ENCODE peak calls at places on chromosomes 6 and 20, in four cellular contexts. One of them, this sample, is unnamed.
A peak's percentile ranks its signal among the peaks of the same experiment; 100 is the strongest.

GRCh38 chr6:21691685-21692346 is 98.3 kb downstream of the SOX4 start:
- DNase-seq in WTC11: no peak
- DNase-seq in K562: no peak
- DNase-seq in GM12878: no peak
- DNase-seq in this sample: no peak

GRCh38 chr20:25699914-25700313 is 3.3 kb upstream of the ZNF337 start:
- DNase-seq in WTC11: no peak
- DNase-seq in K562: no peak
- DNase-seq in GM12878: no peak
- DNase-seq in this sample: no peak

GRCh38 chr20:43941476-43942212 is 27.0 kb downstream of the TOX2 start:
- DNase-seq in WTC11: no peak
- DNase-seq in K562: no peak
- DNase-seq in GM12878: no peak
- DNase-seq in this sample: no peak

GRCh38 chr6:151095538-151096254 is 144.1 kb upstream of the AKAP12 start:
- DNase-seq in WTC11: no peak
- DNase-seq in K562: no peak
- DNase-seq in GM12878: no peak
- DNase-seq in this sample: peak; percentile 91

GRCh38 chr6:52262620-52263344 is 18.5 kb upstream of the IL17F start:
- DNase-seq in WTC11: no peak
- DNase-seq in K562: no peak
- DNase-seq in GM12878: no peak
- DNase-seq in this sample: no peak

GRCh38 chr6:97040355-97040860 is 115.9 kb downstream of the KLHL32 start:
- DNase-seq in WTC11: no peak
- DNase-seq in K562: no peak
- DNase-seq in GM12878: no peak
- DNase-seq in this sample: no peak

GRCh38 chr6:124963416-124964083 is 1.3 kb downstream of the RNF217 start:
- DNase-seq in WTC11: no peak
- DNase-seq in K562: peak; percentile 55
- DNase-seq in GM12878: no peak
- DNase-seq in this sample: no peak

GRCh38 chr6:41426888-41427641 is 91.7 kb downstream of the NCR2 start:
- DNase-seq in WTC11: no peak
- DNase-seq in K562: no peak
- DNase-seq in GM12878: no peak
- DNase-seq in this sample: no peak

GRCh38 chr6:446418-447366 is 55.1 kb downstream of the IRF4 start:
- DNase-seq in WTC11: no peak
- DNase-seq in K562: no peak
- DNase-seq in GM12878: no peak
- DNase-seq in this sample: no peak

GRCh38 chr20:53707341-53708102 is 113.9 kb upstream of the ZNF217 start:
- DNase-seq in WTC11: no peak
- DNase-seq in K562: no peak
- DNase-seq in GM12878: peak; percentile 72
- DNase-seq in this sample: no peak

GRCh38 chr20:13089950-13090469 is 81.2 kb downstream of the SPTLC3 start:
- DNase-seq in WTC11: no peak
- DNase-seq in K562: no peak
- DNase-seq in GM12878: no peak
- DNase-seq in this sample: peak; percentile 99

GRCh38 chr20:44956410-44956809 is 3.8 kb downstream of the TOMM34 start:
- DNase-seq in WTC11: no peak
- DNase-seq in K562: no peak
- DNase-seq in GM12878: no peak
- DNase-seq in this sample: no peak

GRCh38 chr6:46652232-46652602 is 401 bp downstream of the CYP39A1 start:
- DNase-seq in WTC11: no peak
- DNase-seq in K562: no peak
- DNase-seq in GM12878: no peak
- DNase-seq in this sample: no peak

GRCh38 chr6:141482773-141483172 is 650.0 kb upstream of the GJE1 start:
- DNase-seq in WTC11: no peak
- DNase-seq in K562: no peak
- DNase-seq in GM12878: no peak
- DNase-seq in this sample: no peak

GRCh38 chr6:132952998-132953397 is 138.6 kb downstream of the RPS12 start:
- DNase-seq in WTC11: no peak
- DNase-seq in K562: no peak
- DNase-seq in GM12878: no peak
- DNase-seq in this sample: no peak

GRCh38 chr6:137303436-137303835 is 84.3 kb upstream of the IFNGR1 start:
- DNase-seq in WTC11: no peak
- DNase-seq in K562: no peak
- DNase-seq in GM12878: no peak
- DNase-seq in this sample: no peak

GRCh38 chr6:127481628-127482027 is 22.4 kb upstream of the KIAA0408 start:
- DNase-seq in WTC11: no peak
- DNase-seq in K562: no peak
- DNase-seq in GM12878: no peak
- DNase-seq in this sample: no peak

GRCh38 chr6:31945507-31946369 is at the start of gene CFB:
- DNase-seq in WTC11: peak; percentile 44
- DNase-seq in K562: no peak
- DNase-seq in GM12878: no peak
- DNase-seq in this sample: peak; percentile 100

GRCh38 chr20:46253391-46253790 is 54.9 kb downstream of the CDH22 start:
- DNase-seq in WTC11: peak; percentile 53
- DNase-seq in K562: no peak
- DNase-seq in GM12878: no peak
- DNase-seq in this sample: peak; percentile 29

GRCh38 chr20:23528867-23529431 is 38.0 kb downstream of the CST8 start:
- DNase-seq in WTC11: no peak
- DNase-seq in K562: no peak
- DNase-seq in GM12878: no peak
- DNase-seq in this sample: no peak

GRCh38 chr6:7496266-7496875 is 45.1 kb upstream of the DSP start:
- DNase-seq in WTC11: no peak
- DNase-seq in K562: no peak
- DNase-seq in GM12878: no peak
- DNase-seq in this sample: no peak

GRCh38 chr6:16769986-16770376 is 8.7 kb upstream of the ATXN1 start:
- DNase-seq in WTC11: no peak
- DNase-seq in K562: no peak
- DNase-seq in GM12878: no peak
- DNase-seq in this sample: no peak

GRCh38 chr20:1868856-1869255 is 26.4 kb upstream of the SIRPA start:
- DNase-seq in WTC11: no peak
- DNase-seq in K562: no peak
- DNase-seq in GM12878: no peak
- DNase-seq in this sample: no peak

GRCh38 chr6:54717849-54718455 is 128.6 kb upstream of the FAM83B start:
- DNase-seq in WTC11: peak; percentile 79
- DNase-seq in K562: peak; percentile 64
- DNase-seq in GM12878: peak; percentile 20
- DNase-seq in this sample: peak; percentile 77

GRCh38 chr6:119482850-119483285 is 133.3 kb upstream of the MAN1A1 start:
- DNase-seq in WTC11: no peak
- DNase-seq in K562: peak; percentile 86
- DNase-seq in GM12878: no peak
- DNase-seq in this sample: no peak

GRCh38 chr6:75201901-75202672 is 3.8 kb downstream of the COL12A1 start:
- DNase-seq in WTC11: peak; percentile 68
- DNase-seq in K562: no peak
- DNase-seq in GM12878: no peak
- DNase-seq in this sample: no peak

GRCh38 chr20:44018684-44019637 is 104.3 kb downstream of the TOX2 start:
- DNase-seq in WTC11: no peak
- DNase-seq in K562: no peak
- DNase-seq in GM12878: no peak
- DNase-seq in this sample: no peak

GRCh38 chr6:95286874-95287273 is 290.5 kb upstream of the MANEA start:
- DNase-seq in WTC11: no peak
- DNase-seq in K562: no peak
- DNase-seq in GM12878: no peak
- DNase-seq in this sample: no peak

GRCh38 chr6:42320762-42321161 is 103.1 kb upstream of the MRPS10 start:
- DNase-seq in WTC11: no peak
- DNase-seq in K562: no peak
- DNase-seq in GM12878: no peak
- DNase-seq in this sample: no peak

GRCh38 chr6:37190159-37190535 is 20.2 kb downstream of the PIM1 start:
- DNase-seq in WTC11: no peak
- DNase-seq in K562: peak; percentile 55
- DNase-seq in GM12878: no peak
- DNase-seq in this sample: no peak

GRCh38 chr6:131532476-131533108 is 40.4 kb upstream of the ARG1 start:
- DNase-seq in WTC11: no peak
- DNase-seq in K562: no peak
- DNase-seq in GM12878: peak; percentile 23
- DNase-seq in this sample: no peak
- TF ChIP-seq CREM in WTC11: no peak
- TF ChIP-seq CREM in K562: no peak
- TF ChIP-seq CREM in GM12878: no peak
- TF ChIP-seq CREM in this sample: no peak

DNA sequence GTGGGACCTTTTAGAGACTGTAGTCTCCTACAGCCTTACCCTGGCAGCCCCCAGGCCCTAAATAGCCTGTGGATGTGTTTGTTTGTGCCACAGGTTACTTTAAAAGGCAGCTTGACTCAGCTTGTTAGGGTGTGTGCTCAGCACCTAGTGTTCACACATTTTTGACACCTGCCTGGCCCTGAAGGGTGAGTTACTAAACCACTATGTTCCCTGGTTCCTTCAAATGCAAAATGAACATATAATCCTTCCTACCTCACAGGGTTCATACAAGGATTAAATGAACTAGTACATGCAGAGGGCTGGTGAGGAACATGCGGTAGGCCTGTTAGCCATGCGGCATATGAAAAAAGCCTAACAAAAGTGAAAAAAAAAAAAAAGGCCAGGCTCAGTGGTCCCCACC is 14.9 kb upstream of the TFAP2C start:
- DNase-seq in WTC11: no peak
- DNase-seq in K562: no peak
- DNase-seq in GM12878: no peak
- DNase-seq in this sample: no peak
- TF ChIP-seq CREM in WTC11: no peak
- TF ChIP-seq CREM in K562: no peak
- TF ChIP-seq CREM in GM12878: no peak
- TF ChIP-seq CREM in this sample: no peak

GRCh38 chr6:112665114-112665513 is 318.0 kb downstream of the RFPL4B start:
- DNase-seq in WTC11: no peak
- DNase-seq in K562: no peak
- DNase-seq in GM12878: no peak
- DNase-seq in this sample: no peak
- TF ChIP-seq CREM in WTC11: no peak
- TF ChIP-seq CREM in K562: no peak
- TF ChIP-seq CREM in GM12878: no peak
- TF ChIP-seq CREM in this sample: no peak

GRCh38 chr6:27138398-27138797 is 109.1 kb upstream of the PRSS16 start:
- DNase-seq in WTC11: no peak
- DNase-seq in K562: peak; percentile 69
- DNase-seq in GM12878: no peak
- DNase-seq in this sample: no peak

GRCh38 chr6:27136978-27137814 is 110.3 kb upstream of the PRSS16 start:
- DNase-seq in WTC11: no peak
- DNase-seq in K562: no peak
- DNase-seq in GM12878: no peak
- DNase-seq in this sample: peak; percentile 61

GRCh38 chr6:27141013-27141412 is 106.5 kb upstream of the PRSS16 start:
- DNase-seq in WTC11: no peak
- DNase-seq in K562: no peak
- DNase-seq in GM12878: no peak
- DNase-seq in this sample: no peak

GRCh38 chr6:27139753-27140522 is 107.6 kb upstream of the PRSS16 start:
- DNase-seq in WTC11: no peak
- DNase-seq in K562: peak; percentile 76
- DNase-seq in GM12878: no peak
- DNase-seq in this sample: no peak

GRCh38 chr6:27138837-27139752 is 108.4 kb upstream of the PRSS16 start:
- DNase-seq in WTC11: peak; percentile 77
- DNase-seq in K562: peak; percentile 95
- DNase-seq in GM12878: peak; percentile 95
- DNase-seq in this sample: no peak
- TF ChIP-seq CREM in WTC11: peak; percentile 78
- TF ChIP-seq CREM in K562: peak; percentile 63
- TF ChIP-seq CREM in GM12878: peak; percentile 77
- TF ChIP-seq CREM in this sample: no peak

GRCh38 chr6:15244605-15245360 is 1.1 kb upstream of the JARID2 start:
- DNase-seq in WTC11: peak; percentile 66
- DNase-seq in K562: peak; percentile 82
- DNase-seq in GM12878: no peak
- DNase-seq in this sample: peak; percentile 55

GRCh38 chr6:15245361-15246216 is at the start of gene JARID2:
- DNase-seq in WTC11: peak; percentile 96
- DNase-seq in K562: peak; percentile 99
- DNase-seq in GM12878: peak; percentile 91
- DNase-seq in this sample: peak; percentile 97

GRCh38 chr6:15247214-15247749 is 1.4 kb downstream of the JARID2 start:
- DNase-seq in WTC11: no peak
- DNase-seq in K562: no peak
- DNase-seq in GM12878: no peak
- DNase-seq in this sample: no peak

GRCh38 chr6:15247750-15248450 is 2.0 kb downstream of the JARID2 start:
- DNase-seq in WTC11: peak; percentile 55
- DNase-seq in K562: peak; percentile 78
- DNase-seq in GM12878: no peak
- DNase-seq in this sample: peak; percentile 46

GRCh38 chr6:15246217-15247211 is 645 bp downstream of the JARID2 start:
- DNase-seq in WTC11: no peak
- DNase-seq in K562: peak; percentile 60
- DNase-seq in GM12878: no peak
- DNase-seq in this sample: no peak
- TF ChIP-seq CREM in WTC11: no peak
- TF ChIP-seq CREM in K562: no peak
- TF ChIP-seq CREM in GM12878: no peak
- TF ChIP-seq CREM in this sample: no peak

This sample was measured in HepG2.